ENCODE peak calls at places on chromosomes 13 and 19, in nine cellular contexts. One of them, this sample, is unnamed.

GRCh38 chr13:110372676-110373075 is 65.6 kb downstream of the COL4A2 start:
- DNase-seq in thyroid gland: no peak
- DNase-seq in neural progenitor cell: no peak
- DNase-seq in lower lobe of right lung: no peak
- DNase-seq in Panc1: no peak
- DNase-seq in thoracic aorta: no peak
- DNase-seq in adrenal gland: no peak
- DNase-seq in IMR-90: no peak
- DNase-seq in right atrium auricular region: no peak
- DNase-seq in this sample: no peak

GRCh38 chr13:108877300-108877699 is 247.9 kb downstream of the MYO16 start:
- DNase-seq in thyroid gland: no peak
- DNase-seq in neural progenitor cell: no peak
- DNase-seq in lower lobe of right lung: no peak
- DNase-seq in Panc1: no peak
- DNase-seq in thoracic aorta: no peak
- DNase-seq in adrenal gland: no peak
- DNase-seq in IMR-90: peak; percentile 51
- DNase-seq in right atrium auricular region: no peak
- DNase-seq in this sample: no peak

GRCh38 chr13:96632536-96633320 is 361.5 kb downstream of the OXGR1 start:
- DNase-seq in thyroid gland: no peak
- DNase-seq in neural progenitor cell: no peak
- DNase-seq in lower lobe of right lung: no peak
- DNase-seq in Panc1: no peak
- DNase-seq in thoracic aorta: no peak
- DNase-seq in adrenal gland: no peak
- DNase-seq in IMR-90: no peak
- DNase-seq in right atrium auricular region: no peak
- DNase-seq in this sample: no peak

GRCh38 chr13:99062593-99062992 is 84.7 kb upstream of the DOCK9 start:
- DNase-seq in thyroid gland: peak; percentile 88
- DNase-seq in neural progenitor cell: no peak
- DNase-seq in lower lobe of right lung: no peak
- DNase-seq in Panc1: no peak
- DNase-seq in thoracic aorta: no peak
- DNase-seq in adrenal gland: peak; percentile 32
- DNase-seq in IMR-90: peak; percentile 30
- DNase-seq in right atrium auricular region: no peak
- DNase-seq in this sample: peak; percentile 49

GRCh38 chr13:113046883-113047244 is 58.7 kb upstream of the F7 start:
- DNase-seq in thyroid gland: no peak
- DNase-seq in neural progenitor cell: no peak
- DNase-seq in lower lobe of right lung: no peak
- DNase-seq in Panc1: no peak
- DNase-seq in thoracic aorta: no peak
- DNase-seq in adrenal gland: no peak
- DNase-seq in IMR-90: no peak
- DNase-seq in right atrium auricular region: no peak
- DNase-seq in this sample: no peak

GRCh38 chr13:74866151-74866550 is 615.8 kb downstream of the TBC1D4 start:
- DNase-seq in thyroid gland: no peak
- DNase-seq in neural progenitor cell: no peak
- DNase-seq in lower lobe of right lung: no peak
- DNase-seq in Panc1: no peak
- DNase-seq in thoracic aorta: no peak
- DNase-seq in adrenal gland: no peak
- DNase-seq in IMR-90: no peak
- DNase-seq in right atrium auricular region: no peak
- DNase-seq in this sample: peak; percentile 12

GRCh38 chr13:30051531-30052060 is 201.2 kb upstream of the UBL3 start:
- DNase-seq in thyroid gland: no peak
- DNase-seq in neural progenitor cell: no peak
- DNase-seq in lower lobe of right lung: no peak
- DNase-seq in Panc1: no peak
- DNase-seq in thoracic aorta: no peak
- DNase-seq in adrenal gland: no peak
- DNase-seq in IMR-90: no peak
- DNase-seq in right atrium auricular region: no peak
- DNase-seq in this sample: no peak

GRCh38 chr13:52983836-52984235 is 44.8 kb upstream of the OLFM4 start:
- DNase-seq in thyroid gland: no peak
- DNase-seq in neural progenitor cell: no peak
- DNase-seq in lower lobe of right lung: no peak
- DNase-seq in Panc1: no peak
- DNase-seq in thoracic aorta: no peak
- DNase-seq in adrenal gland: no peak
- DNase-seq in IMR-90: no peak
- DNase-seq in right atrium auricular region: no peak
- DNase-seq in this sample: no peak

GRCh38 chr13:26019881-26020535 is 31.8 kb downstream of the SHISA2 start:
- DNase-seq in thyroid gland: no peak
- DNase-seq in neural progenitor cell: no peak
- DNase-seq in lower lobe of right lung: no peak
- DNase-seq in Panc1: no peak
- DNase-seq in thoracic aorta: no peak
- DNase-seq in adrenal gland: no peak
- DNase-seq in IMR-90: peak; percentile 63
- DNase-seq in right atrium auricular region: no peak
- DNase-seq in this sample: peak; percentile 89

GRCh38 chr13:68369739-68370138 is 1139.6 kb upstream of the PCDH9 start:
- DNase-seq in thyroid gland: no peak
- DNase-seq in neural progenitor cell: no peak
- DNase-seq in lower lobe of right lung: no peak
- DNase-seq in Panc1: no peak
- DNase-seq in thoracic aorta: no peak
- DNase-seq in adrenal gland: no peak
- DNase-seq in IMR-90: no peak
- DNase-seq in right atrium auricular region: no peak
- DNase-seq in this sample: no peak

GRCh38 chr13:44715287-44716224 is 139.4 kb upstream of the TSC22D1 start:
- DNase-seq in thyroid gland: no peak
- DNase-seq in neural progenitor cell: no peak
- DNase-seq in lower lobe of right lung: no peak
- DNase-seq in Panc1: no peak
- DNase-seq in thoracic aorta: no peak
- DNase-seq in adrenal gland: no peak
- DNase-seq in IMR-90: no peak
- DNase-seq in right atrium auricular region: no peak
- DNase-seq in this sample: peak; percentile 89

GRCh38 chr19:50311723-50312635 is 17.2 kb downstream of the KCNC3 start:
- DNase-seq in thyroid gland: peak; percentile 86
- DNase-seq in neural progenitor cell: peak; percentile 82
- DNase-seq in lower lobe of right lung: no peak
- DNase-seq in Panc1: no peak
- DNase-seq in thoracic aorta: no peak
- DNase-seq in adrenal gland: no peak
- DNase-seq in IMR-90: no peak
- DNase-seq in right atrium auricular region: no peak
- DNase-seq in this sample: no peak
- TF ChIP-seq CTCF in thyroid gland: no peak
- TF ChIP-seq CTCF in neural progenitor cell: peak; percentile 13
- TF ChIP-seq CTCF in lower lobe of right lung: no peak
- TF ChIP-seq CTCF in Panc1: no peak
- TF ChIP-seq CTCF in thoracic aorta: no peak
- TF ChIP-seq CTCF in adrenal gland: no peak
- TF ChIP-seq CTCF in IMR-90: no peak
- TF ChIP-seq CTCF in right atrium auricular region: no peak
- TF ChIP-seq CTCF in this sample: no peak

GRCh38 chr19:55641376-55642152 is 762 bp downstream of the ZNF580 start:
- DNase-seq in thyroid gland: no peak
- DNase-seq in neural progenitor cell: peak; percentile 64
- DNase-seq in lower lobe of right lung: no peak
- DNase-seq in Panc1: no peak
- DNase-seq in thoracic aorta: no peak
- DNase-seq in adrenal gland: no peak
- DNase-seq in IMR-90: peak; percentile 18
- DNase-seq in right atrium auricular region: no peak
- DNase-seq in this sample: no peak

GRCh38 chr19:55643733-55644116 is 276 bp downstream of the ZNF581 start:
- DNase-seq in thyroid gland: no peak
- DNase-seq in neural progenitor cell: no peak
- DNase-seq in lower lobe of right lung: peak; percentile 52
- DNase-seq in Panc1: no peak
- DNase-seq in thoracic aorta: no peak
- DNase-seq in adrenal gland: no peak
- DNase-seq in IMR-90: no peak
- DNase-seq in right atrium auricular region: no peak
- DNase-seq in this sample: no peak

GRCh38 chr19:55640577-55641375 is at the start of gene ZNF580:
- DNase-seq in thyroid gland: peak; percentile 84
- DNase-seq in neural progenitor cell: peak; percentile 78
- DNase-seq in lower lobe of right lung: peak; percentile 73
- DNase-seq in Panc1: no peak
- DNase-seq in thoracic aorta: no peak
- DNase-seq in adrenal gland: peak; percentile 70
- DNase-seq in IMR-90: peak; percentile 78
- DNase-seq in right atrium auricular region: no peak
- DNase-seq in this sample: peak; percentile 69

GRCh38 chr19:55643003-55643732 is at the start of gene ZNF581:
- DNase-seq in thyroid gland: peak; percentile 72
- DNase-seq in neural progenitor cell: peak; percentile 82
- DNase-seq in lower lobe of right lung: peak; percentile 85
- DNase-seq in Panc1: no peak
- DNase-seq in thoracic aorta: no peak
- DNase-seq in adrenal gland: peak; percentile 70
- DNase-seq in IMR-90: peak; percentile 78
- DNase-seq in right atrium auricular region: peak; percentile 84
- DNase-seq in this sample: peak; percentile 74

GRCh38 chr19:55642153-55643002 is 1.1 kb upstream of the ZNF581 start:
- DNase-seq in thyroid gland: peak; percentile 36
- DNase-seq in neural progenitor cell: peak; percentile 57
- DNase-seq in lower lobe of right lung: peak; percentile 65
- DNase-seq in Panc1: no peak
- DNase-seq in thoracic aorta: no peak
- DNase-seq in adrenal gland: no peak
- DNase-seq in IMR-90: no peak
- DNase-seq in right atrium auricular region: no peak
- DNase-seq in this sample: no peak
- H3K4me3 ChIP-seq in thyroid gland: no peak overlapping the region
- H3K4me3 ChIP-seq in neural progenitor cell: peak overlapping the region; percentile 80
- H3K4me3 ChIP-seq in lower lobe of right lung: peak overlapping the region; percentile 82
- H3K4me3 ChIP-seq in Panc1: peak overlapping the region; percentile 93
- H3K4me3 ChIP-seq in thoracic aorta: peak overlapping the region; percentile 96
- H3K4me3 ChIP-seq in adrenal gland: no peak overlapping the region
- H3K4me3 ChIP-seq in IMR-90: peak overlapping the region; percentile 74
- H3K4me3 ChIP-seq in right atrium auricular region: peak overlapping the region; percentile 85
- H3K4me3 ChIP-seq in this sample: peak overlapping the region; percentile 70

GRCh38 chr13:42048625-42049453 is at the start of gene DGKH:
- DNase-seq in thyroid gland: peak; percentile 83
- DNase-seq in neural progenitor cell: peak; percentile 89
- DNase-seq in lower lobe of right lung: peak; percentile 82
- DNase-seq in Panc1: no peak
- DNase-seq in thoracic aorta: peak; percentile 50
- DNase-seq in adrenal gland: peak; percentile 89
- DNase-seq in IMR-90: peak; percentile 78
- DNase-seq in right atrium auricular region: peak; percentile 73
- DNase-seq in this sample: peak; percentile 75
- TF ChIP-seq CTCF in thyroid gland: peak; percentile 25
- TF ChIP-seq CTCF in neural progenitor cell: peak; percentile 27
- TF ChIP-seq CTCF in lower lobe of right lung: peak; percentile 16
- TF ChIP-seq CTCF in Panc1: peak; percentile 31
- TF ChIP-seq CTCF in thoracic aorta: no peak
- TF ChIP-seq CTCF in adrenal gland: no peak
- TF ChIP-seq CTCF in IMR-90: peak; percentile 31
- TF ChIP-seq CTCF in right atrium auricular region: peak; percentile 55
- TF ChIP-seq CTCF in this sample: no peak

DNA sequence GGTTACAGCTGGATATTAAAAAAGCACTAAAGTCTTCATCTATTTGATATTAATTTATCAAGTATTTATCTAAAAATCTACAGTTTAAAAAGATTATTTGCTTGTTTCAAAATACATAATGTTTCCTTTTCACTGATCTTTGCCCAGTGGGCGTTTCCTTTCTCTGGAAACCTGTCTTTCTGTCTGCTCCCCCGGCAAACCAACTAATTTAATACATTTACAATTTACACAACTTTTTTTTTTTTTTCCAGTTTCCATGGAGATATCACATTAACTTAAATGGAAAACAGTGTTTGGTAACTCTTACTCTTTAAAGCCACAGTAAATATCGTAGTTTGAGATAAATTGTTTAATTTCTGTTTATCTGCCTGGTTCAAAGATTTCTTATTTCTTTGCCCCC is 5.3 kb downstream of the GPC6 start:
- DNase-seq in thyroid gland: no peak
- DNase-seq in neural progenitor cell: no peak
- DNase-seq in lower lobe of right lung: no peak
- DNase-seq in Panc1: no peak
- DNase-seq in thoracic aorta: no peak
- DNase-seq in adrenal gland: no peak
- DNase-seq in IMR-90: no peak
- DNase-seq in right atrium auricular region: no peak
- DNase-seq in this sample: no peak
- H3K4me3 ChIP-seq in thyroid gland: no peak overlapping the region
- H3K4me3 ChIP-seq in neural progenitor cell: no peak overlapping the region
- H3K4me3 ChIP-seq in lower lobe of right lung: no peak overlapping the region
- H3K4me3 ChIP-seq in Panc1: no peak overlapping the region
- H3K4me3 ChIP-seq in thoracic aorta: no peak overlapping the region
- H3K4me3 ChIP-seq in adrenal gland: no peak overlapping the region
- H3K4me3 ChIP-seq in IMR-90: no peak overlapping the region
- H3K4me3 ChIP-seq in right atrium auricular region: no peak overlapping the region
- H3K4me3 ChIP-seq in this sample: no peak overlapping the region

GRCh38 chr19:34851277-34851804 is 75.4 kb upstream of the ZNF30 start:
- DNase-seq in thyroid gland: no peak
- DNase-seq in neural progenitor cell: no peak
- DNase-seq in lower lobe of right lung: no peak
- DNase-seq in Panc1: no peak
- DNase-seq in thoracic aorta: no peak
- DNase-seq in adrenal gland: no peak
- DNase-seq in IMR-90: no peak
- DNase-seq in right atrium auricular region: no peak
- DNase-seq in this sample: no peak
- TF ChIP-seq CTCF in thyroid gland: no peak
- TF ChIP-seq CTCF in neural progenitor cell: no peak
- TF ChIP-seq CTCF in lower lobe of right lung: no peak
- TF ChIP-seq CTCF in Panc1: no peak
- TF ChIP-seq CTCF in thoracic aorta: no peak
- TF ChIP-seq CTCF in adrenal gland: no peak
- TF ChIP-seq CTCF in IMR-90: no peak
- TF ChIP-seq CTCF in right atrium auricular region: no peak
- TF ChIP-seq CTCF in this sample: no peak